ENCODE peak calls at places on chromosomes 11 and 22, in eight cellular contexts. One of them, this sample, is unnamed. For H3K4me1 and H3K9me3, the result is how much of the 10 kb centered on the place peaks cover.

GRCh38 chr11:123560001-123560400 is 94.4 kb downstream of the SCN3B start:
- DNase-seq in CD8-positive, alpha-beta memory T cell: no peak
- DNase-seq in aorta: peak
- DNase-seq in stomach: peak
- DNase-seq in heart left ventricle: peak
- DNase-seq in IMR-90: peak
- DNase-seq in pancreas: peak
- DNase-seq in H9: no peak
- DNase-seq in this sample: no peak

GRCh38 chr11:106632283-106632682 is 386.0 kb downstream of the GUCY1A2 start:
- DNase-seq in H9: no peak
- DNase-seq in CD8-positive, alpha-beta memory T cell: no peak
- DNase-seq in aorta: no peak
- DNase-seq in pancreas: no peak
- DNase-seq in heart left ventricle: no peak
- DNase-seq in stomach: no peak
- DNase-seq in IMR-90: no peak
- DNase-seq in this sample: no peak

GRCh38 chr22:40410272-40410671 is 39.9 kb downstream of the SGSM3 start:
- DNase-seq in heart left ventricle: no peak
- DNase-seq in IMR-90: no peak
- DNase-seq in CD8-positive, alpha-beta memory T cell: no peak
- DNase-seq in stomach: peak
- DNase-seq in aorta: peak
- DNase-seq in H9: no peak
- DNase-seq in pancreas: no peak
- DNase-seq in this sample: no peak

GRCh38 chr11:66388746-66389386 is 17.3 kb upstream of the SLC29A2 start:
- DNase-seq in CD8-positive, alpha-beta memory T cell: peak
- DNase-seq in H9: peak
- DNase-seq in stomach: peak
- DNase-seq in heart left ventricle: peak
- DNase-seq in IMR-90: peak
- DNase-seq in aorta: no peak
- DNase-seq in pancreas: peak
- DNase-seq in this sample: peak

GRCh38 chr11:124745835-124746620 is 6.0 kb downstream of the VSIG2 start:
- DNase-seq in heart left ventricle: no peak
- DNase-seq in pancreas: peak
- DNase-seq in aorta: no peak
- DNase-seq in H9: peak
- DNase-seq in IMR-90: no peak
- DNase-seq in stomach: no peak
- DNase-seq in CD8-positive, alpha-beta memory T cell: no peak
- DNase-seq in this sample: peak

GRCh38 chr11:111457731-111458368 is 54.3 kb downstream of the BTG4 start:
- DNase-seq in stomach: no peak
- DNase-seq in H9: no peak
- DNase-seq in pancreas: no peak
- DNase-seq in CD8-positive, alpha-beta memory T cell: no peak
- DNase-seq in IMR-90: no peak
- DNase-seq in heart left ventricle: no peak
- DNase-seq in aorta: no peak
- DNase-seq in this sample: no peak

GRCh38 chr22:41862160-41862529 is 29.2 kb downstream of the SREBF2 start:
- DNase-seq in pancreas: no peak
- DNase-seq in CD8-positive, alpha-beta memory T cell: peak
- DNase-seq in stomach: no peak
- DNase-seq in aorta: no peak
- DNase-seq in IMR-90: peak
- DNase-seq in H9: no peak
- DNase-seq in heart left ventricle: no peak
- DNase-seq in this sample: peak

GRCh38 chr22:30612789-30613188 is 5.8 kb downstream of the TCN2 start:
- DNase-seq in pancreas: no peak
- DNase-seq in stomach: no peak
- DNase-seq in IMR-90: no peak
- DNase-seq in H9: no peak
- DNase-seq in aorta: no peak
- DNase-seq in heart left ventricle: no peak
- DNase-seq in CD8-positive, alpha-beta memory T cell: no peak
- DNase-seq in this sample: no peak

GRCh38 chr11:6621711-6622211 is 2.5 kb upstream of the TPP1 start:
- DNase-seq in H9: no peak
- DNase-seq in pancreas: no peak
- DNase-seq in stomach: no peak
- DNase-seq in IMR-90: no peak
- DNase-seq in CD8-positive, alpha-beta memory T cell: no peak
- DNase-seq in aorta: no peak
- DNase-seq in heart left ventricle: no peak
- DNase-seq in this sample: no peak

GRCh38 chr11:103683581-103683980 is 352.9 kb upstream of the DDI1 start:
- DNase-seq in stomach: no peak
- DNase-seq in H9: no peak
- DNase-seq in aorta: no peak
- DNase-seq in pancreas: no peak
- DNase-seq in IMR-90: peak
- DNase-seq in CD8-positive, alpha-beta memory T cell: no peak
- DNase-seq in heart left ventricle: no peak
- DNase-seq in this sample: no peak

GRCh38 chr22:28244760-28245159 is 325.7 kb upstream of the PITPNB start:
- DNase-seq in CD8-positive, alpha-beta memory T cell: no peak
- DNase-seq in aorta: no peak
- DNase-seq in pancreas: no peak
- DNase-seq in IMR-90: no peak
- DNase-seq in heart left ventricle: no peak
- DNase-seq in H9: no peak
- DNase-seq in stomach: no peak
- DNase-seq in this sample: no peak
- H3K4me1 ChIP-seq in CD8-positive, alpha-beta memory T cell: under half
- H3K4me1 ChIP-seq in aorta: under half
- H3K4me1 ChIP-seq in pancreas: under half
- H3K4me1 ChIP-seq in IMR-90: under half
- H3K4me1 ChIP-seq in heart left ventricle: under half
- H3K4me1 ChIP-seq in H9: under half
- H3K4me1 ChIP-seq in stomach: under half
- H3K4me1 ChIP-seq in this sample: under half

GRCh38 chr22:45587638-45588481 is 83.8 kb upstream of the ATXN10 start:
- DNase-seq in IMR-90: peak
- DNase-seq in aorta: no peak
- DNase-seq in heart left ventricle: no peak
- DNase-seq in stomach: no peak
- DNase-seq in pancreas: no peak
- DNase-seq in CD8-positive, alpha-beta memory T cell: no peak
- DNase-seq in H9: no peak
- DNase-seq in this sample: no peak
- H3K9me3 ChIP-seq in IMR-90: under half
- H3K9me3 ChIP-seq in aorta: under half
- H3K9me3 ChIP-seq in heart left ventricle: under half
- H3K9me3 ChIP-seq in stomach: under half
- H3K9me3 ChIP-seq in pancreas: under half
- H3K9me3 ChIP-seq in CD8-positive, alpha-beta memory T cell: under half
- H3K9me3 ChIP-seq in H9: under half
- H3K9me3 ChIP-seq in this sample: under half

GRCh38 chr11:65210748-65211147 is 29.0 kb downstream of the CAPN1 start:
- DNase-seq in pancreas: no peak
- DNase-seq in CD8-positive, alpha-beta memory T cell: no peak
- DNase-seq in heart left ventricle: no peak
- DNase-seq in H9: no peak
- DNase-seq in stomach: no peak
- DNase-seq in aorta: no peak
- DNase-seq in IMR-90: no peak
- DNase-seq in this sample: no peak
- H3K4me1 ChIP-seq in pancreas: under half
- H3K4me1 ChIP-seq in CD8-positive, alpha-beta memory T cell: under half
- H3K4me1 ChIP-seq in heart left ventricle: under half
- H3K4me1 ChIP-seq in H9: under half
- H3K4me1 ChIP-seq in stomach: under half
- H3K4me1 ChIP-seq in aorta: under half
- H3K4me1 ChIP-seq in IMR-90: under half
- H3K4me1 ChIP-seq in this sample: under half

DNA sequence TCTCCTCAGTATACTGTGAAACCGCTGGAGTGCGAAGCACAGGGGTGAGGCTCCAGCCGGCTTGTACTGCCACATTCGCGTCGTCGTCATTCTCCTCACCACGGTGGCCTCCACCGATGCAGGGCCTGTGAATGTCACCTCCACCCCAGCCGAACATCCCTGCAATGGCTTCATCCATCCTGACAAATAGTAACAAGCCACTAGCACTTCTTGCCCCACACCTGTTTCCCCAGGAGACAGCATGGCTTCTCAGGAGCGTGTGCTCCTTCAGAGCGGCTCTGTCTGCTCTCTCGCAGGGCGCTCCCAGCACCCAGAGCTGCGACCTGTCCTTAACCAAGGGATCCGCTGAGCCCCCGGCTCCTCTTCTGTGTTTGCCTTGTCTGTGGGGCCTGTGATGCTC is 1165.4 kb downstream of the TBC1D22A start:
- DNase-seq in stomach: no peak
- DNase-seq in pancreas: no peak
- DNase-seq in heart left ventricle: no peak
- DNase-seq in CD8-positive, alpha-beta memory T cell: no peak
- DNase-seq in IMR-90: no peak
- DNase-seq in aorta: no peak
- DNase-seq in H9: no peak
- DNase-seq in this sample: no peak
- H3K9me3 ChIP-seq in stomach: under half
- H3K9me3 ChIP-seq in pancreas: under half
- H3K9me3 ChIP-seq in heart left ventricle: under half
- H3K9me3 ChIP-seq in CD8-positive, alpha-beta memory T cell: under half
- H3K9me3 ChIP-seq in IMR-90: under half
- H3K9me3 ChIP-seq in aorta: under half
- H3K9me3 ChIP-seq in H9: under half
- H3K9me3 ChIP-seq in this sample: under half

This sample was measured in Peyer's patch.